ENCODE peak calls at places on chromosome 14, in eight cellular contexts. U is Peyer's patch, G is gastrocnemius medialis, W is heart left ventricle, Y is stomach, I is K562, D is prostate gland, B is A549. X is an unnamed sample. For H3K9me3, the result is how much of the 10 kb centered on the place peaks cover.

GRCh38 chr14:38868415-38869290 is 234.4 kb downstream of the SEC23A start:
- DNase-seq in U (no peak), G (no peak), W (no peak), Y (no peak), I (no peak), D (no peak), B (no peak), X (no peak)

GRCh38 chr14:52877628-52878027 is 73.2 kb downstream of the FERMT2 start:
- DNase-seq in U (no peak), G (no peak), W (no peak), Y (no peak), I (no peak), D (no peak), B (no peak), X (no peak)

GRCh38 chr14:99603471-99603933 is 505 bp downstream of the CCDC85C start:
- DNase-seq in U (peak), G (no peak), W (no peak), Y (no peak), I (no peak), D (no peak), B (peak), X (peak)

GRCh38 chr14:59224341-59224740 is 35.9 kb downstream of the DAAM1 start:
- DNase-seq in U (no peak), G (no peak), W (no peak), Y (no peak), I (no peak), D (no peak), B (no peak), X (no peak)

GRCh38 chr14:98466807-98467206 is 805.2 kb downstream of the BCL11B start:
- DNase-seq in U (no peak), G (no peak), W (no peak), Y (no peak), I (no peak), D (no peak), B (no peak), X (no peak)

GRCh38 chr14:35159742-35160409 is 37.5 kb downstream of the PRORP start:
- DNase-seq in U (no peak), G (no peak), W (no peak), Y (no peak), I (peak), D (no peak), B (peak), X (no peak)

GRCh38 chr14:75771614-75772013 is 110.6 kb downstream of the TTLL5 start:
- DNase-seq in U (no peak), G (no peak), W (no peak), Y (no peak), I (no peak), D (no peak), B (no peak), X (no peak)

GRCh38 chr14:56590535-56590951 is 10.9 kb downstream of the TMEM260 start:
- DNase-seq in U (no peak), G (no peak), W (peak), Y (no peak), I (no peak), D (no peak), B (no peak), X (no peak)

GRCh38 chr14:95314609-95315008 is 5.1 kb downstream of the CLMN start:
- DNase-seq in U (no peak), G (no peak), W (no peak), Y (peak), I (no peak), D (peak), B (peak), X (no peak)

GRCh38 chr14:52596861-52597260 is 44.2 kb downstream of the GPR137C start:
- DNase-seq in U (no peak), G (no peak), W (no peak), Y (no peak), I (no peak), D (no peak), B (no peak), X (no peak)

GRCh38 chr14:70282666-70283065 is 76.8 kb downstream of the COX16 start:
- DNase-seq in U (no peak), G (no peak), W (no peak), Y (no peak), I (no peak), D (no peak), B (no peak), X (no peak)

GRCh38 chr14:69719501-69719951 is 47.4 kb upstream of the SRSF5 start:
- DNase-seq in U (peak), G (peak), W (peak), Y (no peak), I (no peak), D (peak), B (no peak), X (no peak)

GRCh38 chr14:51205486-51205885 is 34.6 kb upstream of the TMX1 start:
- DNase-seq in U (no peak), G (no peak), W (no peak), Y (no peak), I (no peak), D (no peak), B (no peak), X (no peak)

GRCh38 chr14:94143239-94143638 is 13.8 kb upstream of the IFI27L2 start:
- DNase-seq in U (no peak), G (no peak), W (no peak), Y (no peak), I (peak), D (no peak), B (no peak), X (no peak)

GRCh38 chr14:96051642-96052540 is 12.7 kb downstream of the C14orf132 start:
- DNase-seq in U (no peak), G (no peak), W (no peak), Y (peak), I (peak), D (no peak), B (peak), X (peak)

GRCh38 chr14:89720741-89721315 is 233.7 kb downstream of the EFCAB11 start:
- DNase-seq in U (peak), G (peak), W (peak), Y (peak), I (no peak), D (no peak), B (no peak), X (peak)

DNA sequence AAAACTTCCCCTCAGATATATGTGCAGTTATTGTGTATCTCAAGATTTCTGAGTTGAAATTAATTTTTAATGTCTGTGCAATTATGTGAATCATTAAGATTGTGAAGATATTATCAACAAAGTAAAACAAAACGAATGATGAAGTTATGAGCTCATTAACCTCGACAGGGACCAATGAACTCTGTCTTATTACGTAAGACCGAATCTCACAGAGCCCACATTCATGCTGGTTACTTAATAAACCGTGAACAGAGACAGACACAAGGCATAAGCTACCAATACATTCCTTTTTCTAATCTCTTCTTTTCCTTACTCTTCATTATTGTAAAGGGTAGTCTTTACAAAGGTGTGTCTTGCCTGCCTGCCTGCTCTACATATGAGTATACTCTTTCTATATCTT is 568.7 kb downstream of the RPS29 start:
- DNase-seq in U (no peak), G (no peak), W (no peak), Y (no peak), I (no peak), D (no peak), B (no peak), X (no peak)
- TF ChIP-seq POLR2A in U (no peak), G (no peak), W (no peak), Y (no peak), I (no peak), D (no peak), B (no peak), X (no peak)

GRCh38 chr14:20801726-20802125 is 918 bp downstream of the RNASE1 start:
- DNase-seq in U (no peak), G (no peak), W (no peak), Y (peak), I (peak), D (no peak), B (no peak), X (no peak)
- H3K27ac ChIP-seq in U (no peak), G (peak), W (peak), Y (peak), I (peak), D (no peak), B (no peak), X (peak)

GRCh38 chr14:40697221-40697620 is 909.5 kb upstream of the LRFN5 start:
- DNase-seq in U (no peak), G (no peak), W (no peak), Y (no peak), I (no peak), D (no peak), B (no peak), X (no peak)
- H3K9me3 ChIP-seq in U (under half), G (under half), W (under half), Y (under half), I (under half), D (under half), B (under half), X (under half)

GRCh38 chr14:104595116-104595675 is 9.4 kb downstream of the TMEM179 start:
- DNase-seq in U (no peak), G (no peak), W (no peak), Y (no peak), I (no peak), D (no peak), B (no peak), X (peak)
- TF ChIP-seq POLR2A in U (no peak), G (no peak), W (no peak), Y (no peak), I (no peak), D (no peak), B (no peak), X (no peak)

GRCh38 chr14:102086346-102086971 is 385 bp downstream of the HSP90AA1 start:
- DNase-seq in U (peak), G (no peak), W (peak), Y (peak), I (peak), D (peak), B (peak), X (no peak)
- H3K27ac ChIP-seq in U (peak), G (peak), W (peak), Y (peak), I (peak), D (peak), B (peak), X (peak)

X was measured in spleen.